ENCODE peak calls at places on chromosomes 7 and 10, in seven cellular contexts. Y is neural progenitor cell, Q is brain microvascular endothelial cell, H is B cell, R is PC-3, L is GM20000, Z is fibroblast of lung. A is an unnamed sample.

GRCh38 chr7:142496545-142496991 is 238.7 kb upstream of the PRSS58 start:
- DNase-seq in Y (peak), Q (no peak), H (no peak), R (peak), L (peak), Z (peak), A (no peak)

GRCh38 chr10:51389415-51390342 is 309.7 kb downstream of the CSTF2T start:
- DNase-seq in Y (peak), Q (peak), H (no peak), R (peak), L (peak), Z (peak), A (no peak)

GRCh38 chr7:39950473-39951155 is 558 bp downstream of the CDK13 start:
- DNase-seq in Y (peak), Q (peak), H (peak), R (peak), L (peak), Z (peak), A (peak)

GRCh38 chr7:69190738-69191137 is 407.5 kb upstream of the AUTS2 start:
- DNase-seq in Y (no peak), Q (no peak), H (no peak), R (no peak), L (no peak), Z (peak), A (no peak)

GRCh38 chr10:34156781-34157425 is 658.2 kb downstream of the PARD3 start:
- DNase-seq in Y (no peak), Q (peak), H (no peak), R (peak), L (no peak), Z (peak), A (no peak)

GRCh38 chr10:113960617-113961260 is 82.9 kb upstream of the ADRB1 start:
- DNase-seq in Y (peak), Q (no peak), H (no peak), R (peak), L (no peak), Z (peak), A (no peak)

GRCh38 chr7:116468534-116468933 is 31.0 kb upstream of the CAV2 start:
- DNase-seq in Y (no peak), Q (no peak), H (no peak), R (no peak), L (no peak), Z (no peak), A (no peak)

GRCh38 chr10:103890194-103890658 is 27.8 kb downstream of the STN1 start:
- DNase-seq in Y (no peak), Q (no peak), H (no peak), R (peak), L (no peak), Z (peak), A (no peak)

GRCh38 chr7:28872226-28872625 is 85.9 kb downstream of the TRIL start:
- DNase-seq in Y (no peak), Q (no peak), H (no peak), R (peak), L (no peak), Z (no peak), A (no peak)

GRCh38 chr10:131970946-131971345 is 10.8 kb downstream of the BNIP3 start:
- DNase-seq in Y (no peak), Q (no peak), H (no peak), R (no peak), L (no peak), Z (no peak), A (no peak)

DNA sequence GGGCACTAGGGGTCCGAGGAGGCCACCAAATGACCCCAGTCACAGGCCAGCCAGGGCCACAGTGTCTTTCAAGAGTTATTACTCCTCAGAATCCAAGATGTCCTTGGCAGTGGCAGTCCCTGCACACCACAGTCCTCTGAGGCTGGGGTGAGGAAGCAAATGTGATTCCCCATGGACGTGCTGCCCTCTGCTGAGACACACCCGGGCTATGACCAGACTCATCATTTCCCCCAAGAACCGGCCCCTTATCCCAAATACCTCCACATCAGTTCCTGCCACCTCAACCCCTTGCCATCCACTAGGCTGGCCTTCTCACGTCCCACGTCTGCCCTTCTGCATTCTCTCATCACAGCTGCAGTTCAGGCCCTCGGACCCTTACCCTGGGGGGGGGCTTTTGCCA is 5.0 kb downstream of the PRKAG2 start:
- DNase-seq in Y (no peak), Q (no peak), H (no peak), R (peak), L (no peak), Z (no peak), A (no peak)
- TF ChIP-seq CTCF in Y (peak), Q (peak), H (no peak), R (peak), L (no peak), Z (no peak), A (no peak)

GRCh38 chr10:19683326-19683725 is 132.9 kb upstream of the PLXDC2 start:
- DNase-seq in Y (peak), Q (peak), H (no peak), R (no peak), L (no peak), Z (peak), A (no peak)

GRCh38 chr10:19689231-19689630 is 127.0 kb upstream of the PLXDC2 start:
- DNase-seq in Y (no peak), Q (no peak), H (no peak), R (no peak), L (no peak), Z (no peak), A (no peak)

GRCh38 chr10:19688344-19688743 is 127.9 kb upstream of the PLXDC2 start:
- DNase-seq in Y (no peak), Q (no peak), H (no peak), R (no peak), L (no peak), Z (no peak), A (no peak)

GRCh38 chr10:19683965-19684364 is 132.3 kb upstream of the PLXDC2 start:
- DNase-seq in Y (no peak), Q (peak), H (no peak), R (no peak), L (no peak), Z (no peak), A (no peak)
- TF ChIP-seq CTCF in Y (peak), Q (peak), H (no peak), R (no peak), L (no peak), Z (peak), A (no peak)

DNA sequence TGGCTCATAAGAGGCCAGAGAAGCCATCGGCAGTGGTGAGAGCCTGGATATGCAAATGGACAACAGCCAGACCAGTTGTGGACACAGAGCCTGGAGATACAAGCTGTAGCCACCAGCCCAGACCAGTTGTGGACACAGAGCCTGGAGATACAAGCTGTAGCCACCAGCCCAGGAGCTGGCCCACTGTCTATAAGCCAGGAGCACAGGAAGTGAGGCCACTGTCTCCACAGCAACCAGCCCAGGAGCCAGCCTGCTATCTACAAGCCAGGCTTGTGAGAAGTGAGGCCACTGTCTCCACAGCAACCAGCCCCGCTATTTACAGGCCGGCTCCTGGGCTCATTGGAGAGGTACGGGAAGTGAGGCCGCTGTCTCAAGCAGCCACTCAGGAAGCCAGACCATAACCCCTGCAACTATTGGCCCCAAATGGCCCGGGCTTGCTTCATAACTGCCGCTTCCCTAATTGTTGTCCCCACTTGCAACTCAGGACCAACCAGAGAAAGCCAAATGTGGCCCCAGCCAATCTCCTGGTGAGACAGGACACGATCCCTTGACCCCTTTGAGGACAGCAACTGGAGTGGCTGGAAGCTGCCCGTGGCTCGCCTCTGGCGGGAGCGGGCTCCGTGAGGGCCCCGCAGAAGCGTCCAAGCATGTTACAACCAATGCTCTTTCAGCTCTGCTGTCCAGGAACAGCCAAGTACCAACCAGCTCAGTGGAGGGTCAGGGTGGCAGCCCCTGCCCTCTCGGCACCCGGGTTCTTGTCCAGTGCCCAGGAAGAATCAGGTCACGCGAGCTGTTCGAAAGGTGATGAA is 44.1 kb upstream of the CNPY1 start:
- DNase-seq in Y (no peak), Q (peak), H (no peak), R (no peak), L (no peak), Z (peak), A (no peak)
- TF ChIP-seq CTCF in Y (no peak), Q (no peak), H (no peak), R (no peak), L (no peak), Z (no peak), A (no peak)

GRCh38 chr10:9605231-9605630 is 1412.4 kb upstream of the CELF2 start:
- DNase-seq in Y (no peak), Q (no peak), H (no peak), R (no peak), L (no peak), Z (no peak), A (no peak)
- TF ChIP-seq CTCF in Y (no peak), Q (no peak), H (no peak), R (no peak), L (no peak), Z (no peak), A (no peak)

GRCh38 chr7:132307465-132307864 is 268.8 kb downstream of the PLXNA4 start:
- DNase-seq in Y (peak), Q (no peak), H (no peak), R (no peak), L (no peak), Z (no peak), A (no peak)
- TF ChIP-seq CTCF in Y (peak), Q (peak), H (no peak), R (peak), L (no peak), Z (no peak), A (no peak)

DNA sequence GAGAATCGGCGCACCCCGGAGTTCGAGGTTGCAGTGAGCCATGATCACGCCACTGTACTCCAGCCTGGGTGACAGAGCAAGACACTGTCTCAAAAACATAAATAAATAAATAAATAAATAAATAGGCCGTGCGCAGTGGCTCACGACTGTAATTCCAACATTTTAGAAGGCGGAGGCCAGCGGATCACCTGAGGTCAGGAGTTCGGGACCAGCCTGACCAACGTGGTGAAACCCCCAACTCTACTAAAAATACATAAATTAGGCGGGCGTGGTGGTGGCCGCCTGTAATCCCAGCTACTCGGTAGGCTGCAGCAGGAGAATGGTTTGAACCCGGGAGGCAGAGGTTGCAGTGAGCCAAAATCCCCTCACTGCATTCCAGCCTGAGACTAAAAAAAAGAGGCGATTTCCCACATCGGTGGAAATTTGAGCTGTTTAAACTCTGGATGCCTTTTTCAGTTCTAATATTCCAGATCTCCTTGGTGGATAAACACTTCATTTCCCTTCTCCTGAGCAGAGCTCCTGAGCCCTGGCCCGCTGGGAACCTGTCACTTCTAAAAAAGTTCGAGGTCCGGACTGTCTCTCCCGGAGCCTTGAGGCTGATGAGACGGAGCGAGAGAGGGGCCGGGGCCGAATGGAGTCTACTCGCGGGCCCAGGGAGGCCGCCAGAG is 2.0 kb upstream of the NFKB2 start:
- DNase-seq in Y (peak), Q (peak), H (no peak), R (no peak), L (no peak), Z (no peak), A (no peak)
- TF ChIP-seq CTCF in Y (no peak), Q (peak), H (peak), R (peak), L (peak), Z (no peak), A (peak)

A was measured in natural killer cell.